ENCODE peak calls at places on chromosomes 11 and 22, in four cellular contexts. F is mesendoderm, L is IMR-90, G is H1. Q is an unnamed sample.
A peak's percentile ranks its signal among the peaks of the same experiment; 100 is the strongest.

GRCh38 chr22:48226026-48227013 is 1463.9 kb downstream of the TBC1D22A start:
- DNase-seq in G (no peak), F (no peak), L (no peak), Q (no peak)

GRCh38 chr11:12100886-12101285 is 9.5 kb upstream of the MICAL2 start:
- DNase-seq in G (no peak), F (no peak), L (no peak), Q (no peak)

GRCh38 chr11:72684236-72684912 is 10.2 kb upstream of the PDE2A start:
- DNase-seq in G (no peak), L (peak; percentile 57), F (peak; percentile 88), Q (no peak)

GRCh38 chr22:37623075-37624016 is 14.7 kb downstream of the GGA1 start:
- DNase-seq in G (no peak), L (peak; percentile 43), F (peak; percentile 78), Q (peak; percentile 75)

GRCh38 chr11:33733978-33734377 is 2.2 kb downstream of the CD59 start:
- DNase-seq in F (no peak), L (no peak), G (no peak), Q (no peak)

GRCh38 chr11:94400075-94400838 is 962 bp downstream of the GPR83 start:
- DNase-seq in G (no peak), F (no peak), L (no peak), Q (no peak)

GRCh38 chr22:27786253-27786898 is 15.2 kb downstream of the MN1 start:
- DNase-seq in G (no peak), F (no peak), L (no peak), Q (no peak)

GRCh38 chr11:134034496-134035381 is 34.1 kb upstream of the JAM3 start:
- DNase-seq in G (no peak), L (no peak), F (no peak), Q (no peak)

GRCh38 chr22:45639747-45640102 is 31.9 kb upstream of the ATXN10 start:
- DNase-seq in L (no peak), G (no peak), F (no peak), Q (no peak)
- H3K18ac ChIP-seq in L (no peak overlapping the region), G (peak overlapping the region; percentile 32), F (no peak overlapping the region), Q (peak overlapping the region; percentile 74)

DNA sequence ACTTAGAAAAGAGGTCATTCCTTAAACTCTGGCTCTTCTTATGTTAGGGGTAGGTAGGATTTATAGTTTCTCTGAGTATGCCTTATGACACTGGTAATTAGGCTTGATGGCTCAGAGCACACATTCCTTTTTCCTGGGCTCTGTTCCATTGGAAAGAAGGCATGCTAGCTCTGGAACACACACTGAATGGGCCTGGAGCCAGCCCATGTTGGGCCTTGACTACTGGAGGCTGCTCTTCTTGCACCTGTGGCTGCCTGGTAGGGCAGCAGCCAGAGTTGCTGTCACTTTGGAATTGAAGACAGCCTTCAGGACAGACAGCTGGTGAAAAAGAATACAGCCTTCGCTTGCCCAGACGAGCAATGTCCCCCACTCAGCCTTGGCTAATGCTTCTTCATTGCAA is 18.2 kb downstream of the MCAM start:
- DNase-seq in L (no peak), G (no peak), F (no peak), Q (no peak)
- H4K8ac ChIP-seq in L (no peak overlapping the region), G (no peak overlapping the region), F (no peak overlapping the region), Q (no peak overlapping the region)

GRCh38 chr22:42256930-42257329 is 13.5 kb downstream of the TCF20 start:
- DNase-seq in G (no peak), L (no peak), F (no peak), Q (no peak)
- H3K18ac ChIP-seq in G (no peak overlapping the region), L (no peak overlapping the region), F (no peak overlapping the region), Q (no peak overlapping the region)

GRCh38 chr11:131746201-131746600 is 375.8 kb downstream of the NTM start:
- DNase-seq in G (no peak), L (no peak), F (no peak), Q (no peak)

GRCh38 chr11:131748146-131749050 is 378.0 kb downstream of the NTM start:
- DNase-seq in F (peak; percentile 55), L (peak; percentile 79), G (no peak), Q (peak; percentile 58)

GRCh38 chr11:131749100-131749499 is 378.7 kb downstream of the NTM start:
- DNase-seq in F (no peak), G (no peak), L (peak; percentile 96), Q (no peak)

GRCh38 chr11:131745405-131745804 is 375.0 kb downstream of the NTM start:
- DNase-seq in F (no peak), G (no peak), L (peak; percentile 84), Q (no peak)

DNA sequence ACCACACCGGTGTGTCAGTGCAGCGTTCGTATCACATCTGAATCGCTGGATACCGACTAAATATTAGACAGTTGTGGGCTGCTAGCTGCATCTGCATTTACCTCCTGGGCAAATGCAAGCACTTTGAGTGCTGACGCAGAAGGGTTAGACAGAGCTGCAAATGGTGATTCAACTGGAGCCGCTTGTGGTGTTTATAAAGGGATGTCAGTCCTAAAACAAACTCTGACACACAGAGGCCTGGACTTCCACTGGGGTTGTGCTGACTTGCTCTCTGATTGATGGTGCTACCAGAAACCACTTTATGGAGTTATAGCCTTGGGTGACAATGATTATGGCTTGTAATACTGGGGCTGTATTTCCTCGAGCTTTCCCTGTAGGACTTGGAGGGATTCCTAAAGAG is 374.4 kb downstream of the NTM start:
- DNase-seq in G (no peak), L (peak; percentile 97), F (no peak), Q (no peak)
- H4K8ac ChIP-seq in G (no peak overlapping the region), L (no peak overlapping the region), F (no peak overlapping the region), Q (no peak overlapping the region)

GRCh38 chr11:66373261-66373660 is 1.7 kb upstream of the SLC29A2 start:
- DNase-seq in L (no peak), G (no peak), F (no peak), Q (no peak)

GRCh38 chr11:66368484-66368883 is 3.1 kb downstream of the SLC29A2 start:
- DNase-seq in F (no peak), L (no peak), G (no peak), Q (no peak)

GRCh38 chr11:66367561-66368312 is 3.8 kb downstream of the SLC29A2 start:
- DNase-seq in L (no peak), F (no peak), G (no peak), Q (no peak)

GRCh38 chr11:66369073-66369894 is 2.3 kb downstream of the SLC29A2 start:
- DNase-seq in F (no peak), G (no peak), L (no peak), Q (no peak)

DNA sequence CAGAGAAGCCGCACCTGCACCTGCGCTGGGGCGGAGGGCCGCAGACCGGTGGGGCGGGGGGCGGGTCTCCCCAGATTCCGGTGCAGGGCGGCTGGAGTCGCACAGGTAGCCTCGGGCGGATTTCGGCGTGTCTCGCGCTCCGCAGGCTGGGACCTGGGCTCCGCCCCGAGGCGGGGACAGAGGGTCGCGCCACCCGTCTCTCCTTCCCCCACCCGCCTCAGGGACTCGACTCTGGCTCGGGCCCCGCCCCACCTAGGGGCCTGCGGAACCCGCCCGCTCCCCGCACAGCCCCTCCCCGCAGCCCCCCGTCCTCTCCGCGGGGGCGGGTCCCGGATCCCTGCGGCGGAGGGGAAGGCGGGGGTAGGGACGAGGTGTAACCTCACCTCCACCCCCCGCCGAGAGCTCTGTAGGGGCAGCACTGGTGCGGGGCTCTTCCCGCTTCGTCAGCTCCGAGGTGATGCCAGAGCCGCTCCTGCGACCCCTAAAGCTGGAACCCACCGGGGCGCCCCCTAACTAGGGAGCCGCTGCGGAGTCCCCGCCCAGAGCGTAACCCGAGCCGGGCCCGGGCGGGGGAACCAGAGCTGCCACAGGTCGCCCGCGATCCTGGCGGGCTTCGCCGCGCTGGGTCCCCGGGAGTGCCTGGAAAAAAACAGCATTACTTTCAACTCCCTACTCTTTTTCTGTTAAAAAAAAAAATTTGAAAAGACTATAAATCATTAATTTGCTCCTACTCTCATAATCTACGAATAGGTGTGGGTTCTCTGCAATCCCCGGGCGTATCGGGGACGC is at the start of gene SLC29A2:
- DNase-seq in L (no peak), G (peak; percentile 92), F (peak; percentile 98), Q (peak; percentile 90)
- H3K18ac ChIP-seq in L (no peak within 1 kb of the TSS), G (peak within 1 kb of the TSS; percentile 90), F (peak within 1 kb of the TSS; percentile 79), Q (peak within 1 kb of the TSS; percentile 99)

DNA sequence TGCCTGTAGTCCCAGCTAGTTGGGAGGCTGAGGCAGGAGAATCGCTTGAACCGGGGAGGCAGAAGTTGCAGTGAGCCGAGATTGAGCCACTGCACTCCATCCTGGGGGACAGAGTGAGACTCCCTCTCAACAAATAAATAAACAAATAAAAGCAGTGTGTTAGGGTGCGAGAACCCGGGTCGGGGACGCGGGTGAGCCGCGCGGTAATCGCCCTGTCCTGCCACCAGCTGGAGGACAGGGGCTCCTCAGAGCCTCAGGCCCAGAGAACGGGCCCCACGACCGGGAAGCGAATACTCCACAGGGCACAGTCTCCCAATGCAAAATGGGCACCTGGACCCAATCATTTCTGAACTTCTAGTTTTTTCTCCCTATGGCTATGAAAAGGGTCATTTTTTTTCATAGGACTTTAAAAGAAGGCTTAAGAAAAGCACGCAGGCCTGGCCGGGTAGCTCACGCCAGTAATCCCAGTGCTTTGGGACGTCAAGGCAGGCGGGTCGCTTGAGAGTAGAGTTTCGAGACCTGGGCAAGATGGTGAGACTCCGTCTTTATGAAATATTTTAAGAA is 744 bp upstream of the MCM5 start:
- DNase-seq in L (no peak), F (peak; percentile 23), G (no peak), Q (no peak)
- H4K8ac ChIP-seq in L (peak overlapping the region; percentile 98), F (peak overlapping the region; percentile 90), G (peak overlapping the region; percentile 99), Q (peak overlapping the region; percentile 84)

DNA sequence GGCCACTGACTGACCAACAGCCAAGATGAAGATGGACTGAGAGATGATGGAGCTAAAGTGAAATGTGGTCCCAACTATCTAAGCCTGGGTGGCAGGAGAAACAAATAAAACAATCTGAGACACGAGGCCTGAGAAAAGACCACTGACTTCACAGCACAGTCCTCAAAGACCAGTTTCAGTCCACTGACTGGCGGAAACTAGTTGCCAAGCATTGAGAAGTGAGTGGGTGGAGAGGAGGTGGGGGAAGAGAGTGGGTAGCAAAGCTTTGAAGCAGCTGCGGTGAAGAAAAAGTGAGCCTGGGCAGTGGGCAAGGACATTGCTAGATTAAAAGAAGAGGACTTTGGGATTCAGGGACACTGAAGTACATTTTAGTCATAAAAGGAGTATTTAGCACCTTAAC is 1.9 kb downstream of the MS4A1 start:
- DNase-seq in G (no peak), F (no peak), L (no peak), Q (no peak)
- H3K18ac ChIP-seq in G (no peak overlapping the region), F (no peak overlapping the region), L (no peak overlapping the region), Q (no peak overlapping the region)

DNA sequence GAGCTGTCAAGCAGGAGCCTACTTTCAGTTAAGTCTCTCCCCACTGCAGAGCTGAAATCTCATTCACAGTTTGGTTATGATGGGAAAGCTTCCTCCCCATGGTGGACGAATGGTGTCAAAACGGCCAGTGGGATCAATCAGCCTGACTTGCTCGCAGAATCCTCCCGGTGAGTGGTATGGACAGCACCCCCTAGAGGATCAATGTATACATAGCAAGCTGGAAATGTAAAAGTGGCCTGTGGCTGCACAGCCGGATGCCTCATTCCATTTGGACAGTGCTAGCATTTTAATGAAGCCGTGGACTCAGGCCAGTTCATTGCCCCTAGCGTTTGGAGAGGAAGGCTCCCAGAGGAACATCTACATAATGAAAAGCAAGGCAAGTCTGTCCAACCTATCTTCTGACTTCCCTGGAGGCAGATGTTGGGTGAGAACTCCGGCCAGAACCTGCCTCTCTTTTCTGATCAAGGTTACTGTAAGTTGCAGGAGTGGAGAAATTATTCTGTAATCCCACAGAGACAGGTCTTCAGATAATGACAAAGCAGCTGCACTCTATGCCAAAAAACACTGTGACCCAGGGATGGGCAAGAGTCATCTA is 942.3 kb downstream of the NTM start:
- DNase-seq in L (peak; percentile 46), F (peak; percentile 76), G (peak; percentile 23), Q (peak; percentile 44)
- H4K8ac ChIP-seq in L (no peak overlapping the region), F (no peak overlapping the region), G (no peak overlapping the region), Q (no peak overlapping the region)